ENCODE peak calls at places on chromosomes 12 and 14, in nine cellular contexts. One of them, this sample, is unnamed.
A peak's percentile ranks its signal among the peaks of the same experiment; 100 is the strongest.

GRCh38 chr12:118188690-118189371 is 52.9 kb downstream of the PEBP1 start:
- DNase-seq in cardiac muscle cell: peak; percentile 80
- DNase-seq in A549: no peak
- DNase-seq in tibial artery: peak; percentile 29
- DNase-seq in substantia nigra: peak; percentile 26
- DNase-seq in Karpas-422: no peak
- DNase-seq in MM.1S: no peak
- DNase-seq in adrenal gland: peak; percentile 65
- DNase-seq in trophoblast cell: no peak
- DNase-seq in this sample: no peak

GRCh38 chr12:46332260-46332659 is 40.3 kb downstream of the SLC38A2 start:
- DNase-seq in cardiac muscle cell: peak; percentile 40
- DNase-seq in A549: peak; percentile 25
- DNase-seq in tibial artery: no peak
- DNase-seq in substantia nigra: no peak
- DNase-seq in Karpas-422: no peak
- DNase-seq in MM.1S: no peak
- DNase-seq in adrenal gland: no peak
- DNase-seq in trophoblast cell: peak; percentile 10
- DNase-seq in this sample: peak; percentile 44

GRCh38 chr14:52802597-52802996 is 11.2 kb upstream of the GNPNAT1 start:
- DNase-seq in cardiac muscle cell: no peak
- DNase-seq in A549: peak; percentile 31
- DNase-seq in tibial artery: no peak
- DNase-seq in substantia nigra: no peak
- DNase-seq in Karpas-422: no peak
- DNase-seq in MM.1S: no peak
- DNase-seq in adrenal gland: no peak
- DNase-seq in trophoblast cell: no peak
- DNase-seq in this sample: peak; percentile 35

GRCh38 chr14:61561657-61562276 is 133.5 kb upstream of the HIF1A start:
- DNase-seq in cardiac muscle cell: peak; percentile 99
- DNase-seq in A549: peak; percentile 95
- DNase-seq in tibial artery: peak; percentile 74
- DNase-seq in substantia nigra: no peak
- DNase-seq in Karpas-422: no peak
- DNase-seq in MM.1S: no peak
- DNase-seq in adrenal gland: peak; percentile 95
- DNase-seq in trophoblast cell: peak; percentile 98
- DNase-seq in this sample: peak; percentile 95

GRCh38 chr12:30694971-30695326 is 720 bp downstream of the IPO8 start:
- DNase-seq in cardiac muscle cell: peak; percentile 42
- DNase-seq in A549: peak; percentile 53
- DNase-seq in tibial artery: peak; percentile 50
- DNase-seq in substantia nigra: peak; percentile 32
- DNase-seq in Karpas-422: peak; percentile 61
- DNase-seq in MM.1S: peak; percentile 35
- DNase-seq in adrenal gland: peak; percentile 67
- DNase-seq in trophoblast cell: peak; percentile 51
- DNase-seq in this sample: peak; percentile 31

GRCh38 chr12:1533602-1534304 is 60.6 kb downstream of the FBXL14 start:
- DNase-seq in cardiac muscle cell: no peak
- DNase-seq in A549: no peak
- DNase-seq in tibial artery: no peak
- DNase-seq in substantia nigra: no peak
- DNase-seq in Karpas-422: peak; percentile 78
- DNase-seq in MM.1S: peak; percentile 94
- DNase-seq in adrenal gland: no peak
- DNase-seq in trophoblast cell: no peak
- DNase-seq in this sample: no peak

GRCh38 chr14:52131640-52132320 is 62.9 kb upstream of the NID2 start:
- DNase-seq in cardiac muscle cell: peak; percentile 98
- DNase-seq in A549: peak; percentile 87
- DNase-seq in tibial artery: peak; percentile 55
- DNase-seq in substantia nigra: peak; percentile 37
- DNase-seq in Karpas-422: peak; percentile 80
- DNase-seq in MM.1S: peak; percentile 14
- DNase-seq in adrenal gland: peak; percentile 76
- DNase-seq in trophoblast cell: peak; percentile 87
- DNase-seq in this sample: peak; percentile 90

GRCh38 chr12:114403690-114404450 is 2.1 kb downstream of the TBX5 start:
- DNase-seq in cardiac muscle cell: peak; percentile 71
- DNase-seq in A549: no peak
- DNase-seq in tibial artery: no peak
- DNase-seq in substantia nigra: no peak
- DNase-seq in Karpas-422: no peak
- DNase-seq in MM.1S: no peak
- DNase-seq in adrenal gland: no peak
- DNase-seq in trophoblast cell: no peak
- DNase-seq in this sample: no peak

GRCh38 chr12:12115531-12115930 is 44.8 kb downstream of the BCL2L14 start:
- DNase-seq in cardiac muscle cell: no peak
- DNase-seq in A549: no peak
- DNase-seq in tibial artery: peak; percentile 37
- DNase-seq in substantia nigra: no peak
- DNase-seq in Karpas-422: no peak
- DNase-seq in MM.1S: no peak
- DNase-seq in adrenal gland: no peak
- DNase-seq in trophoblast cell: no peak
- DNase-seq in this sample: no peak

GRCh38 chr12:12116677-12117076 is 45.9 kb downstream of the BCL2L14 start:
- DNase-seq in cardiac muscle cell: no peak
- DNase-seq in A549: no peak
- DNase-seq in tibial artery: no peak
- DNase-seq in substantia nigra: no peak
- DNase-seq in Karpas-422: no peak
- DNase-seq in MM.1S: no peak
- DNase-seq in adrenal gland: no peak
- DNase-seq in trophoblast cell: no peak
- DNase-seq in this sample: no peak

GRCh38 chr12:12123209-12123608 is 52.5 kb downstream of the BCL2L14 start:
- DNase-seq in cardiac muscle cell: peak; percentile 6
- DNase-seq in A549: no peak
- DNase-seq in tibial artery: no peak
- DNase-seq in substantia nigra: no peak
- DNase-seq in Karpas-422: no peak
- DNase-seq in MM.1S: no peak
- DNase-seq in adrenal gland: peak; percentile 16
- DNase-seq in trophoblast cell: peak; percentile 23
- DNase-seq in this sample: no peak

GRCh38 chr12:12126551-12126950 is 55.8 kb downstream of the BCL2L14 start:
- DNase-seq in cardiac muscle cell: no peak
- DNase-seq in A549: no peak
- DNase-seq in tibial artery: no peak
- DNase-seq in substantia nigra: no peak
- DNase-seq in Karpas-422: no peak
- DNase-seq in MM.1S: no peak
- DNase-seq in adrenal gland: no peak
- DNase-seq in trophoblast cell: no peak
- DNase-seq in this sample: no peak

GRCh38 chr12:12121022-12121421 is 50.3 kb downstream of the BCL2L14 start:
- DNase-seq in cardiac muscle cell: no peak
- DNase-seq in A549: no peak
- DNase-seq in tibial artery: no peak
- DNase-seq in substantia nigra: no peak
- DNase-seq in Karpas-422: no peak
- DNase-seq in MM.1S: no peak
- DNase-seq in adrenal gland: no peak
- DNase-seq in trophoblast cell: no peak
- DNase-seq in this sample: no peak
- H3K27ac ChIP-seq in cardiac muscle cell: no peak overlapping the region
- H3K27ac ChIP-seq in A549: no peak overlapping the region
- H3K27ac ChIP-seq in tibial artery: no peak overlapping the region
- H3K27ac ChIP-seq in substantia nigra: no peak overlapping the region
- H3K27ac ChIP-seq in Karpas-422: no peak overlapping the region
- H3K27ac ChIP-seq in MM.1S: no peak overlapping the region
- H3K27ac ChIP-seq in adrenal gland: no peak overlapping the region
- H3K27ac ChIP-seq in trophoblast cell: no peak overlapping the region
- H3K27ac ChIP-seq in this sample: no peak overlapping the region

DNA sequence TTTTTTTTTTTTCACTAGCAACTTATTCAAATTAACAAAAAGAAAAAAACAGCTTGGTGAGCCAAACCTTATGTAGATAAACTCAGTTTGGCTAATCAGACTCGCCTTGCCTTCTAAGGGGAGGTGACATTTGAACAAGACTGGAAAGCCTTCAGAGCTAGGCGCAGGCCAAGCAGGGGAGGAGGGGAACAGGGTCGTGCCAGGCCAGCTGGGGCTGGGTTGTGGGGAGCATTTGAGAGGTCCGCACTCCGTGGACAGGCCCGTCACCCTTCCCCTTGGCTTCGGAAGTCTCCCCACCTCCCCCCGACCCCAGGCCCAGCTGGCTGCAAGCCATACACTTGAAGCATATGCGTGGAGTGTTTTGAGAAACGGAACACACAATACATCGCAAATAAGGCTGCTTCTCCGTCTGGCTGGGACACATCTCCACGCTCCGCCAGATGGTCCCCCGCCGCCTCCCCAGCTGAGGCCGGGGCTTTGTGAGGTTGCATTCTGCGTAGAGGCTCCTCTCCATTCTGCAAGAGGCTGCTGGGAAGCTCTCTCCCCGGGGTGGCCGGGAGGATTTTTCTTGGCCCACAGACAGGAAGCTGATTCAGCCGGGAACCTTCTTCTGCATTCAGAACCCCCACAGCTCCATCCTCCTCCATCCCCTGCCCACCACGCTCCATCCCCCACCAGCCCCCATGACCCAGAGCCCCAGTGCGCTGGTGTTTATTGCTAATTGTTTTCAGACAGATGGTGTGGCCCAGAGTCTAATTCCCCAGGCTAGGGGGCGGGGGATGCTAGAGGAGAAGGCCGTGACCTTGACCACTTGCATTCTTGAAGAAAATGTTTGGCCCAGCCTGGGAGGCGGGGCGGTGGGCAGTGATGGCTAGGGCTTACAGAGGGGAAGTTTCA is 88.2 kb upstream of the NCOR2 start:
- DNase-seq in cardiac muscle cell: peak; percentile 98
- DNase-seq in A549: peak; percentile 45
- DNase-seq in tibial artery: peak; percentile 55
- DNase-seq in substantia nigra: peak; percentile 67
- DNase-seq in Karpas-422: no peak
- DNase-seq in MM.1S: no peak
- DNase-seq in adrenal gland: peak; percentile 79
- DNase-seq in trophoblast cell: peak; percentile 31
- DNase-seq in this sample: peak; percentile 98
- H3K27ac ChIP-seq in cardiac muscle cell: peak overlapping the region; percentile 55
- H3K27ac ChIP-seq in A549: peak overlapping the region; percentile 50
- H3K27ac ChIP-seq in tibial artery: peak overlapping the region; percentile 77
- H3K27ac ChIP-seq in substantia nigra: peak overlapping the region; percentile 95
- H3K27ac ChIP-seq in Karpas-422: no peak overlapping the region
- H3K27ac ChIP-seq in MM.1S: no peak overlapping the region
- H3K27ac ChIP-seq in adrenal gland: peak overlapping the region; percentile 80
- H3K27ac ChIP-seq in trophoblast cell: no peak overlapping the region
- H3K27ac ChIP-seq in this sample: peak overlapping the region; percentile 74

DNA sequence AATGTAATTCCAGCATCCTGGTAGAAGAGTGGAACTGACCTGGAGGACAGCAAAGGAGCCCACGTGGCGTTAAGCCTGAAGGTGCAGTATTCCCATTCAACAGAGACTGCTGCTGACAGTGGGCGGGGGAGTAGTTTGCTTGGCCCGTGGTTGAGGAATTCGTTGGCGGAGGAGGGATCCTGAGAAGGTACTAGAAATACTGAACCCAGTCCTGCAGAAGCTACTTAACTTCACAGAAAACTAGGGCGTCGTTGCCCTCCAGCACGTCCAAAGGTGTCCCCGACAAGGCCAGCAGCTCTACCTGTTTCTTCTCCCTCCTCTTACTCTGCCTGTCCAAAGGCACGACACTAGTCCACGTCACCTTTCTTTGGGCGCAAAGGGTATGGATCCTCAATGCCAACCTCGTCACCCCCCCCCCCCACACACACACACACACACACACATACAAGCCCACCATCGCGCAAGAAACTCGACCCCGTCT is 303 bp downstream of the PUS7L start:
- DNase-seq in cardiac muscle cell: peak; percentile 46
- DNase-seq in A549: no peak
- DNase-seq in tibial artery: peak; percentile 26
- DNase-seq in substantia nigra: no peak
- DNase-seq in Karpas-422: no peak
- DNase-seq in MM.1S: peak; percentile 17
- DNase-seq in adrenal gland: peak; percentile 27
- DNase-seq in trophoblast cell: peak; percentile 46
- DNase-seq in this sample: no peak
- H3K27ac ChIP-seq in cardiac muscle cell: no peak overlapping the region
- H3K27ac ChIP-seq in A549: peak overlapping the region; percentile 63
- H3K27ac ChIP-seq in tibial artery: peak overlapping the region; percentile 79
- H3K27ac ChIP-seq in substantia nigra: peak overlapping the region; percentile 49
- H3K27ac ChIP-seq in Karpas-422: no peak overlapping the region
- H3K27ac ChIP-seq in MM.1S: peak overlapping the region; percentile 36
- H3K27ac ChIP-seq in adrenal gland: peak overlapping the region; percentile 78
- H3K27ac ChIP-seq in trophoblast cell: no peak overlapping the region
- H3K27ac ChIP-seq in this sample: no peak overlapping the region

GRCh38 chr14:105415481-105416428 is 3.9 kb upstream of the MTA1 start:
- DNase-seq in cardiac muscle cell: no peak
- DNase-seq in A549: no peak
- DNase-seq in tibial artery: no peak
- DNase-seq in substantia nigra: no peak
- DNase-seq in Karpas-422: no peak
- DNase-seq in MM.1S: no peak
- DNase-seq in adrenal gland: no peak
- DNase-seq in trophoblast cell: no peak
- DNase-seq in this sample: no peak
- H3K27ac ChIP-seq in cardiac muscle cell: peak overlapping the region; percentile 65
- H3K27ac ChIP-seq in A549: peak overlapping the region; percentile 74
- H3K27ac ChIP-seq in tibial artery: peak overlapping the region; percentile 64
- H3K27ac ChIP-seq in substantia nigra: peak overlapping the region; percentile 35
- H3K27ac ChIP-seq in Karpas-422: no peak overlapping the region
- H3K27ac ChIP-seq in MM.1S: no peak overlapping the region
- H3K27ac ChIP-seq in adrenal gland: no peak overlapping the region
- H3K27ac ChIP-seq in trophoblast cell: no peak overlapping the region
- H3K27ac ChIP-seq in this sample: no peak overlapping the region

GRCh38 chr14:74637184-74637562 is 25.1 kb upstream of the LTBP2 start:
- DNase-seq in cardiac muscle cell: no peak
- DNase-seq in A549: no peak
- DNase-seq in tibial artery: no peak
- DNase-seq in substantia nigra: no peak
- DNase-seq in Karpas-422: no peak
- DNase-seq in MM.1S: no peak
- DNase-seq in adrenal gland: no peak
- DNase-seq in trophoblast cell: no peak
- DNase-seq in this sample: no peak
- H3K27ac ChIP-seq in cardiac muscle cell: peak overlapping the region; percentile 75
- H3K27ac ChIP-seq in A549: no peak overlapping the region
- H3K27ac ChIP-seq in tibial artery: peak overlapping the region; percentile 48
- H3K27ac ChIP-seq in substantia nigra: no peak overlapping the region
- H3K27ac ChIP-seq in Karpas-422: no peak overlapping the region
- H3K27ac ChIP-seq in MM.1S: no peak overlapping the region
- H3K27ac ChIP-seq in adrenal gland: no peak overlapping the region
- H3K27ac ChIP-seq in trophoblast cell: no peak overlapping the region
- H3K27ac ChIP-seq in this sample: no peak overlapping the region